ENCODE peak calls at places on chromosomes 3 and 15, in four cellular contexts. E is MM.1S, O is heart right ventricle, D is cardiac muscle cell. B is an unnamed sample.

GRCh38 chr3:128330301-128330845 is 136.3 kb downstream of the DNAJB8 start:
- DNase-seq in E (no peak), O (no peak), D (no peak), B (no peak)

GRCh38 chr3:174023445-174023844 is 625.9 kb downstream of the NLGN1 start:
- DNase-seq in E (no peak), O (no peak), D (no peak), B (no peak)

GRCh38 chr3:149547954-149548728 is 73.6 kb downstream of the TM4SF4 start:
- DNase-seq in E (no peak), O (no peak), D (peak), B (no peak)

GRCh38 chr15:56967336-56967735 is 48.9 kb downstream of the TCF12 start:
- DNase-seq in E (no peak), O (no peak), D (no peak), B (no peak)

GRCh38 chr15:49898097-49898496 is 220.9 kb downstream of the ATP8B4 start:
- DNase-seq in E (no peak), O (no peak), D (no peak), B (no peak)

GRCh38 chr15:40338041-40338657 is 2.6 kb downstream of the CCDC9B start:
- DNase-seq in E (peak), O (peak), D (peak), B (peak)

GRCh38 chr15:100764778-100765457 is 114.7 kb upstream of the ALDH1A3 start:
- DNase-seq in E (no peak), O (no peak), D (peak), B (peak)

GRCh38 chr3:62604746-62605351 is 231.5 kb upstream of the FEZF2 start:
- DNase-seq in E (no peak), O (no peak), D (no peak), B (no peak)

GRCh38 chr15:56582785-56583184 is 117.8 kb upstream of the MNS1 start:
- DNase-seq in E (no peak), O (no peak), D (no peak), B (no peak)

GRCh38 chr3:170493712-170494182 is 75.1 kb downstream of the CLDN11 start:
- DNase-seq in E (no peak), O (no peak), D (peak), B (no peak)

GRCh38 chr3:128068156-128068620 is 16.0 kb downstream of the SEC61A1 start:
- DNase-seq in E (peak), O (no peak), D (peak), B (peak)

GRCh38 chr3:5194801-5195509 is 7.4 kb downstream of the EDEM1 start:
- DNase-seq in E (peak), O (no peak), D (peak), B (no peak)

GRCh38 chr3:48708481-48708889 is 8.5 kb downstream of the IP6K2 start:
- DNase-seq in E (no peak), O (no peak), D (peak), B (no peak)

GRCh38 chr15:63677778-63678177 is 80.6 kb downstream of the FBXL22 start:
- DNase-seq in E (no peak), O (peak), D (peak), B (peak)

GRCh38 chr3:182214406-182214805 is 502.7 kb downstream of the SOX2 start:
- DNase-seq in E (no peak), O (no peak), D (no peak), B (no peak)

GRCh38 chr3:64054488-64054887 is 31.2 kb upstream of the PSMD6 start:
- DNase-seq in E (no peak), O (no peak), D (no peak), B (no peak)

GRCh38 chr3:66383998-66384745 is 116.7 kb downstream of the LRIG1 start:
- DNase-seq in E (no peak), O (no peak), D (no peak), B (peak)

GRCh38 chr15:71385026-71385425 is 269.8 kb downstream of the THSD4 start:
- DNase-seq in E (no peak), O (no peak), D (peak), B (no peak)

GRCh38 chr15:90063733-90064247 is 38.5 kb downstream of the IDH2 start:
- DNase-seq in E (no peak), O (no peak), D (no peak), B (peak)

GRCh38 chr3:14725564-14726420 is 50.9 kb downstream of the C3orf20 start:
- DNase-seq in E (no peak), O (peak), D (peak), B (peak)

GRCh38 chr3:133989931-133990702 is 39.6 kb downstream of the SLCO2A1 start:
- DNase-seq in E (no peak), O (no peak), D (no peak), B (peak)

GRCh38 chr3:31356941-31357340 is 175.8 kb upstream of the STT3B start:
- DNase-seq in E (no peak), O (no peak), D (peak), B (peak)

GRCh38 chr3:36792342-36792741 is 28.0 kb upstream of the DCLK3 start:
- DNase-seq in E (peak), O (no peak), D (peak), B (peak)

GRCh38 chr3:44983413-44984040 is 7.5 kb downstream of the EXOSC7 start:
- DNase-seq in E (no peak), O (no peak), D (no peak), B (no peak)

GRCh38 chr3:44984335-44984734 is 8.3 kb downstream of the EXOSC7 start:
- DNase-seq in E (no peak), O (no peak), D (no peak), B (no peak)

GRCh38 chr3:44982817-44983216 is 6.8 kb downstream of the EXOSC7 start:
- DNase-seq in E (no peak), O (no peak), D (no peak), B (no peak)

GRCh38 chr3:44981751-44982150 is 5.7 kb downstream of the EXOSC7 start:
- DNase-seq in E (no peak), O (no peak), D (no peak), B (no peak)

DNA sequence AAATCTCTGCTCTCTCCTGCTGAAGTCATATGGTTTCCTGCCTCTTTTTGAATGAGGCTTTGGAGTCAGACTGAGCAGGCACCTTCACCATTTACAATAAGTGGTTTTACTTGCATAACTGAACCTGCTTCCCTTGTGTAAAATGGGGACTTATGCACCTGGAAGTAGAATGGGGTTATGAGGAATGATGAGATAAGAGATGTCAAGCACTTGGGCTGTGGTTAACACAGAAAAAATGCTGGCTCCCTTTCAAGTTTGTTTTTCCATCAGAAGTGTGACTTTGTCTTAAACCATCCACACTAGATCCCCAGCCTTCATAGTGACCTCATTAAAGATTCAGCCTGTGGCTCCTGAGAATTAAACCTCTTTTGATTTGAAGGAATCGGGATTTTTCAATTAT is 5.2 kb downstream of the EXOSC7 start:
- DNase-seq in E (no peak), O (no peak), D (peak), B (no peak)
- H3K27ac ChIP-seq in E (no peak), O (no peak), D (no peak), B (no peak)

GRCh38 chr3:52891164-52891563 is 6.2 kb downstream of the STIMATE start:
- DNase-seq in E (no peak), O (no peak), D (no peak), B (no peak)
- H3K27ac ChIP-seq in E (no peak), O (peak), D (no peak), B (no peak)

GRCh38 chr3:158804441-158804840 is 2.6 kb downstream of the MFSD1 start:
- DNase-seq in E (no peak), O (no peak), D (no peak), B (no peak)

GRCh38 chr3:158802399-158803023 is 657 bp downstream of the MFSD1 start:
- DNase-seq in E (peak), O (no peak), D (no peak), B (no peak)

GRCh38 chr3:158801696-158802398 is at the start of gene MFSD1:
- DNase-seq in E (peak), O (peak), D (peak), B (peak)

DNA sequence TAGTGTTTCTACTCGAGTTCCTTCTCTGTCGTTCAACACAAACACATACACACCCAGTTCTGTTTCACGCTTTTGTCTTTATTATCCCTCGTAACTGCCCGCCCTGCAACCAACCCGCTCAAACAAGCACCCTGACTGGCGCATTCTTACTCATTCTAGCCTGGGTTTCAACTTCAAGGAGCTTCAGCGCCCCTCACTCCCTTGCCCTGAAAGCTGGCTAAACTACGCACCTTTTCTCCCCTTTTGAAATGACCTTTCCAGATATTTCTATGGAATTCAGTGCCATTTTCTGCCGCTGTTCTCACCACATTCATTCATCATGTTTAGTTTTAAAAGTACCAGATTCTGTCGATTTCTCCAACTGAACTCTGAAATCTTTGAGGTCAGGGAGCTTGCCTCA is 654 bp upstream of the MFSD1 start:
- DNase-seq in E (no peak), O (no peak), D (peak), B (peak)
- H3K27ac ChIP-seq in E (no peak), O (peak), D (peak), B (no peak)

GRCh38 chr15:79310985-79311900 is at the start of gene TMED3:
- DNase-seq in E (peak), O (peak), D (peak), B (peak)
- H3K27ac ChIP-seq in E (peak), O (no peak), D (no peak), B (no peak)

DNA sequence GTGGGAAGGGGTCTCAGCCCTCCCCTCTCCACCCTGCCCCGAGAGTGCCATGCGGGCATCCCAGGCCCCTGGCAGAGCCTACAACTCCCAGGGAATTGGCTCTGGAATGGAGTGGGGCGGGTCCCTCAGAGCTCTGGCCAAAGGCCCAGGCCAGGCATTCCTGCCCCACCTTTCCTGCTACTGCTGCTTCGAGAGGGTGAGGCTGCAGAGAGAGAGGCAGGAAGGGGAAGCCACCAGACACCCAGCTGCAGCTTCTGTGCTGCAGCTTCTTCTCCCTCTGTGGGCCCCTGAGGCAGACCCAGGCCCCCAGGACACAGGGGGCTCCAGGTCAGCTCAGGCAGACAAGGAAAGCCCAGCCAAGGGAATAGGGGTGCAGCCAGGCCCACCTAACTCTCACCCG is 2.7 kb downstream of the ALS2CL start:
- DNase-seq in E (no peak), O (peak), D (no peak), B (no peak)
- H3K27ac ChIP-seq in E (no peak), O (peak), D (no peak), B (no peak)

DNA sequence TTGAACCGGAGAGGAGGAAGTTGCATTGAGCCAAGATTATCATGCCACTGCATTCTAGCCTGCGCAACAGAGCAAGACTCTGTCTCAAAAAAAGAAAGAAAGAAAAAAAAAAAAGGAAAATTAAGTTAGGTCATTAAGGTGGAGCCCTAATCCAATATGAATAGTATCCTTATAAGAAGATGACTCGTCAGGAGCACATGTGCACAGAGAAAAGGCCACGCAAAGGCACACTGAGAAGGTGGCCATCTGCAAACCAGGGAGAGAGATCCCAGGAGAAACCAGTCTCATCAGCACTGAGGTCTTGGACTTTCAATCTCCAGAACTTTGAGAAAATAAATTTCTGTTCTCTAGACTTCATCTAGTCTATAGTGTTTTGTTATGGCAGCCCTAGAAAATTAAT is 3.8 kb downstream of the SQOR start:
- DNase-seq in E (no peak), O (no peak), D (no peak), B (no peak)
- H3K27ac ChIP-seq in E (no peak), O (peak), D (no peak), B (no peak)

GRCh38 chr15:62598217-62598616 is 433.1 kb upstream of the C2CD4B start:
- DNase-seq in E (no peak), O (no peak), D (no peak), B (no peak)
- H3K27ac ChIP-seq in E (no peak), O (no peak), D (no peak), B (no peak)

B was measured in endodermal cell.